ENCODE peak calls at places on chromosomes 16 and 17, in nine cellular contexts. Y is psoas muscle; A is testis; F is epithelial cell of esophagus; T is fibroblast of pulmonary artery; W is Peyer's patch; S is choroid plexus epithelial cell; E is naive thymus-derived CD4-positive, alpha-beta T cell; D is mesenchymal stem cell. Z is an unnamed sample.

GRCh38 chr16:9102379-9102778 is 10.9 kb downstream of the HAPSTR1 start:
- DNase-seq in Y (no peak), A (no peak), F (peak), T (peak), W (no peak), S (peak), E (no peak), D (peak), Z (peak)

GRCh38 chr16:86865866-86866675 is 287.7 kb downstream of the FOXL1 start:
- DNase-seq in Y (peak), A (no peak), F (no peak), T (peak), W (no peak), S (no peak), E (no peak), D (peak), Z (no peak)

GRCh38 chr17:59387351-59388069 is 56.1 kb downstream of the YPEL2 start:
- DNase-seq in Y (peak), A (no peak), F (no peak), T (no peak), W (no peak), S (no peak), E (no peak), D (no peak), Z (no peak)

GRCh38 chr16:61721561-61721960 is 314.7 kb downstream of the CDH8 start:
- DNase-seq in Y (no peak), A (no peak), F (no peak), T (no peak), W (no peak), S (peak), E (no peak), D (no peak), Z (no peak)

GRCh38 chr16:56424791-56425438 is 430 bp downstream of the AMFR start:
- DNase-seq in Y (peak), A (peak), F (peak), T (no peak), W (peak), S (peak), E (peak), D (peak), Z (peak)

GRCh38 chr16:27301236-27301861 is 12.4 kb upstream of the IL4R start:
- DNase-seq in Y (no peak), A (no peak), F (no peak), T (no peak), W (no peak), S (no peak), E (no peak), D (no peak), Z (no peak)

GRCh38 chr16:79601092-79601977 is 798 bp upstream of the MAF start:
- DNase-seq in Y (peak), A (peak), F (peak), T (peak), W (peak), S (peak), E (peak), D (peak), Z (no peak)

GRCh38 chr16:73062640-73063283 is 14.8 kb upstream of the ZFHX3 start:
- DNase-seq in Y (no peak), A (no peak), F (no peak), T (no peak), W (no peak), S (no peak), E (no peak), D (no peak), Z (no peak)

GRCh38 chr17:12549499-12549901 is 116.2 kb upstream of the MYOCD start:
- DNase-seq in Y (no peak), A (no peak), F (no peak), T (peak), W (no peak), S (peak), E (no peak), D (peak), Z (no peak)

GRCh38 chr16:85004587-85005205 is 6.6 kb downstream of the ZDHHC7 start:
- DNase-seq in Y (peak), A (no peak), F (peak), T (peak), W (no peak), S (peak), E (no peak), D (peak), Z (peak)

GRCh38 chr17:35489944-35490343 is 41.4 kb upstream of the SLFN13 start:
- DNase-seq in Y (no peak), A (no peak), F (no peak), T (no peak), W (no peak), S (no peak), E (no peak), D (no peak), Z (no peak)

GRCh38 chr16:69241911-69242310 is 54.9 kb downstream of the SNTB2 start:
- DNase-seq in Y (no peak), A (no peak), F (no peak), T (peak), W (no peak), S (peak), E (no peak), D (no peak), Z (peak)

GRCh38 chr16:11620243-11621003 is 33.7 kb upstream of the LITAF start:
- DNase-seq in Y (no peak), A (no peak), F (no peak), T (no peak), W (no peak), S (no peak), E (no peak), D (no peak), Z (no peak)
- H3K4me3 ChIP-seq in Y (no peak), A (no peak), F (no peak), T (no peak), W (no peak), S (no peak), E (peak), D (no peak), Z (no peak)

GRCh38 chr17:40361925-40362695 is 2.4 kb downstream of the GJD3 start:
- DNase-seq in Y (no peak), A (no peak), F (no peak), T (no peak), W (peak), S (no peak), E (no peak), D (no peak), Z (no peak)
- H3K4me3 ChIP-seq in Y (peak), A (peak), F (peak), T (peak), W (peak), S (peak), E (peak), D (peak), Z (no peak)

GRCh38 chr17:16988749-16989229 is 16.9 kb upstream of the TNFRSF13B start:
- DNase-seq in Y (no peak), A (no peak), F (no peak), T (peak), W (peak), S (peak), E (no peak), D (no peak), Z (peak)
- H3K4me3 ChIP-seq in Y (no peak), A (no peak), F (no peak), T (no peak), W (no peak), S (no peak), E (peak), D (peak), Z (no peak)

GRCh38 chr17:15963670-15964110 is 18.8 kb downstream of the ADORA2B start:
- DNase-seq in Y (no peak), A (no peak), F (peak), T (peak), W (no peak), S (peak), E (no peak), D (no peak), Z (peak)

GRCh38 chr17:15966879-15967248 is 21.9 kb downstream of the ADORA2B start:
- DNase-seq in Y (no peak), A (no peak), F (no peak), T (no peak), W (peak), S (no peak), E (no peak), D (no peak), Z (no peak)

GRCh38 chr17:15965510-15965909 is 20.6 kb downstream of the ADORA2B start:
- DNase-seq in Y (no peak), A (no peak), F (no peak), T (no peak), W (no peak), S (no peak), E (no peak), D (no peak), Z (no peak)

GRCh38 chr17:15967706-15968399 is 22.9 kb downstream of the ADORA2B start:
- DNase-seq in Y (no peak), A (no peak), F (peak), T (no peak), W (no peak), S (no peak), E (no peak), D (no peak), Z (no peak)

GRCh38 chr17:15966183-15966878 is 21.4 kb downstream of the ADORA2B start:
- DNase-seq in Y (no peak), A (no peak), F (peak), T (no peak), W (no peak), S (peak), E (no peak), D (peak), Z (no peak)
- H3K4me3 ChIP-seq in Y (no peak), A (no peak), F (no peak), T (no peak), W (no peak), S (peak), E (no peak), D (no peak), Z (no peak)

DNA sequence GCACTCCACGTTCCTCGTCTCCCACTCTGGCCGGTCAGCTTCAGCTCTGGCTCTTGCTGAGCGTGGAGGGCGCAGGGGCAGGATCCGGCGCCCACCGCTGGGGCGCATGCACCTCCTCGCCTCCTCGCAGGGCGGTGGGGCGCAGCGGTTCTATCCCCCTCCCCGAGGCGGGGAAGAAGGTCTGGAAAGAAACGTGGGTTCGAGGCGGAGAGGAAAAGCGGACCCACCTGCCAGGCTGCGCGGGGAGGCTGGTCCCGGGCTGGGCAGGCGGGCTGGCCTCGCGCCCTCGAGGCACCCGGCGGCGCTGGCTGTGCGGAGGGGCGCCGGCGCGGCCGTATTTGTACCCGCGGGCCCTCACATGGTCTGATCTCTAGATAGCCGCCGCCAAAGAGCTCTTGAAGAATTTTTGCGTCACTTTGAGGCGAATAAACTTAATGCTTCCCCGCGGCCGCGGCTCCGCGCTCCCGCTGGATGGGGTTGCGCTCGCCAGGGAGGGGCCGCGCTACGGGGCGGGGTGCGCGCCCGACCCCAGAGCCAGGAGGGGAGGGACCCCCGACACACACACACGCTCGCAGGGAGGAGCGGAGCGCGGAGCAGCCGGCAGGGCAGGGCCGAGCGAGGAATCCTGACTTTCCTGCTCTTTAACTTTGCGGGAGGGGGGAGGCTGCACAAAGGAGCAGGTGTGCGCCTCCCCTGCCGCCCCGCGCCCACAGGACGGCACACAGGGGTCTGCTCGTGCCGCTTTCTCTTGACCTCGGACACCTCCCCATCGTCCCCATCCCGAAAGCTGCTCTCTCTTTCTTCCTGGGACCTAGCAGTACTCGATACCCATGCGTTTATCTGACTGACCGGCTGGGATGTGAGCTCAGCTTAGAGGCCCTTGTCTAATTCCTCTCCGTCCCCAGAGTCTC is at the start of gene SLC6A4:
- DNase-seq in Y (no peak), A (no peak), F (peak), T (peak), W (no peak), S (no peak), E (no peak), D (peak), Z (no peak)
- H3K4me3 ChIP-seq in Y (peak), A (peak), F (peak), T (peak), W (peak), S (peak), E (peak), D (peak), Z (peak)

GRCh38 chr17:48591435-48592077 is 1.5 kb upstream of the HOXB3 start:
- DNase-seq in Y (no peak), A (no peak), F (no peak), T (no peak), W (no peak), S (no peak), E (no peak), D (no peak), Z (no peak)

GRCh38 chr17:48592592-48592991 is 987 bp downstream of the HOXB5 start:
- DNase-seq in Y (no peak), A (no peak), F (no peak), T (no peak), W (peak), S (no peak), E (no peak), D (no peak), Z (no peak)

GRCh38 chr17:48593126-48593829 is at the start of gene HOXB5:
- DNase-seq in Y (no peak), A (no peak), F (no peak), T (no peak), W (peak), S (no peak), E (peak), D (no peak), Z (no peak)

GRCh38 chr17:48590603-48591161 is 641 bp upstream of the HOXB3 start:
- DNase-seq in Y (no peak), A (no peak), F (no peak), T (no peak), W (no peak), S (no peak), E (no peak), D (no peak), Z (no peak)

DNA sequence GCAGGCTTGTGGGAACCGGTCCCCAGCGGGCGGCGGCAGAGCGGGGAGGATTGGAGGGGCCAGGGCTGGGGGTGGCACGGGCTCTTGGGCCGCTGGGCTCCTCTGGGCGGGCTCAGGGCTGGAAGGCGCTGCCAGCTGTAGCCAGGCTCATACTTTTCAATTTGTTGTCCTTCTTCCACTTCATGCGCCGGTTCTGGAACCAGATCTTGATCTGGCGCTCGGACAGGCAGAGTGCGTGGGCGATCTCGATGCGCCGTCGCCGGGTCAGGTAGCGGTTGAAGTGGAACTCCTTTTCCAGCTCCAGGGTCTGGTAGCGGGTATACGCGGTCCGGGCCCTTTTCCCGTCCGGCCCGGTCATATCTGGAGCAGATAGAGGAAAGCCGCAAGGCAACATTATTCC is 1.5 kb downstream of the HOXB5 start:
- DNase-seq in Y (no peak), A (no peak), F (no peak), T (no peak), W (peak), S (no peak), E (no peak), D (no peak), Z (no peak)
- H3K4me3 ChIP-seq in Y (no peak), A (no peak), F (no peak), T (peak), W (peak), S (no peak), E (no peak), D (peak), Z (peak)

DNA sequence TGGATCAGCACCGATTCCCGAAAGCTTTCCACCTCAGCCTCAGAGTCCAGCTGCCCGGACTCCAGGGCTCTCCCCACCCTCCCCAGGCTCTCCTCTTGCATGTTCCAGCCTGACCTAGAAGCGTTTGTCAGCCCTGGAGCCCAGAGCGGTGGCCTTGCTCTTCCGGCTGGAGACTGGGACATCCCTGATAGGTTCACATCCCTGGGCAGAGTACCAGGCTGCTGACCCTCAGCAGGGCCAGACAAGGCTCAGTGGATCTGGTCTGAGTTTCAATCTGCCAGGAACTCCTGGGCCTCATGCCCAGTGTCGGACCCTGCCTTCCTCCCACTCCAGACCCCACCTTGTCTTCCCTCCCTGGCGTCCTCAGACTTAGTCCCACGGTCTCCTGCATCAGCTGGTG is 15.0 kb downstream of the CD300LG start:
- DNase-seq in Y (no peak), A (peak), F (no peak), T (no peak), W (no peak), S (no peak), E (no peak), D (no peak), Z (no peak)
- H3K4me3 ChIP-seq in Y (no peak), A (no peak), F (no peak), T (no peak), W (no peak), S (no peak), E (no peak), D (no peak), Z (no peak)